ENCODE peak calls at places on chromosomes 3 and 15, in ten cellular contexts. L, S, J, P, T, K, D, Q, E and V are unnamed samples.

GRCh38 chr3:197782230-197782629 is 8.8 kb upstream of the LRCH3 start:
- DNase-seq in L (no peak), S (no peak), J (no peak), P (no peak), T (no peak), K (no peak), D (no peak), Q (no peak), E (no peak), V (no peak)

GRCh38 chr15:92112180-92112579 is 258.7 kb downstream of the SLCO3A1 start:
- DNase-seq in L (no peak), S (no peak), J (no peak), P (no peak), T (no peak), K (no peak), D (no peak), Q (peak; percentile 37), E (no peak), V (peak; percentile 93)

GRCh38 chr3:126257984-126258383 is 77.6 kb upstream of the ALDH1L1 start:
- DNase-seq in L (no peak), S (no peak), J (no peak), P (no peak), T (no peak), K (no peak), D (no peak), Q (no peak), E (no peak), V (no peak)

GRCh38 chr3:184642623-184643308 is 69.1 kb downstream of the MAGEF1 start:
- DNase-seq in L (no peak), S (peak; percentile 24), J (no peak), P (no peak), T (no peak), K (no peak), D (no peak), Q (no peak), E (no peak), V (no peak)

GRCh38 chr15:65101418-65101890 is 13.5 kb downstream of the UBAP1L start:
- DNase-seq in L (peak; percentile 70), S (peak; percentile 90), J (peak; percentile 80), P (peak; percentile 53), T (peak; percentile 58), K (peak; percentile 76), D (peak; percentile 76), Q (peak; percentile 63), E (peak; percentile 32), V (peak; percentile 45)

GRCh38 chr15:56737791-56738190 is 4.5 kb upstream of the ZNF280D start:
- DNase-seq in L (no peak), S (no peak), J (no peak), P (no peak), T (no peak), K (no peak), D (no peak), Q (no peak), E (no peak), V (no peak)

GRCh38 chr3:44235604-44236484 is 5.8 kb upstream of the TOPAZ1 start:
- DNase-seq in L (peak; percentile 37), S (peak; percentile 59), J (peak; percentile 69), P (peak; percentile 70), T (peak; percentile 30), K (peak; percentile 74), D (peak; percentile 71), Q (peak; percentile 85), E (peak; percentile 79), V (peak; percentile 46)

GRCh38 chr3:135103913-135104312 is 308.9 kb downstream of the EPHB1 start:
- DNase-seq in L (no peak), S (peak; percentile 32), J (no peak), P (no peak), T (no peak), K (no peak), D (no peak), Q (no peak), E (no peak), V (no peak)

GRCh38 chr3:194711286-194711685 is 25.6 kb downstream of the FAM43A start:
- DNase-seq in L (no peak), S (no peak), J (no peak), P (no peak), T (no peak), K (no peak), D (no peak), Q (no peak), E (no peak), V (no peak)

GRCh38 chr3:43863966-43864933 is 173.5 kb downstream of the ABHD5 start:
- DNase-seq in L (no peak), S (no peak), J (no peak), P (no peak), T (no peak), K (no peak), D (no peak), Q (no peak), E (no peak), V (no peak)

GRCh38 chr3:13379191-13379830 is 40.8 kb downstream of the NUP210 start:
- DNase-seq in L (peak; percentile 38), S (no peak), J (no peak), P (no peak), T (no peak), K (no peak), D (no peak), Q (peak; percentile 84), E (peak; percentile 47), V (peak; percentile 1)

GRCh38 chr3:20256144-20256543 is 70.1 kb upstream of the SGO1 start:
- DNase-seq in L (no peak), S (no peak), J (no peak), P (no peak), T (no peak), K (no peak), D (no peak), Q (no peak), E (peak; percentile 4), V (peak; percentile 36)

GRCh38 chr3:106635271-106635670 is 742.0 kb upstream of the CCDC54 start:
- DNase-seq in L (no peak), S (no peak), J (no peak), P (no peak), T (no peak), K (no peak), D (no peak), Q (peak; percentile 91), E (peak; percentile 90), V (no peak)

GRCh38 chr15:101562428-101563059 is 73.0 kb upstream of the PCSK6 start:
- DNase-seq in L (no peak), S (no peak), J (no peak), P (no peak), T (no peak), K (no peak), D (no peak), Q (no peak), E (no peak), V (no peak)

GRCh38 chr3:197456271-197457091 is 99.3 kb downstream of the BDH1 start:
- DNase-seq in L (peak; percentile 91), S (peak; percentile 91), J (peak; percentile 84), P (peak; percentile 22), T (peak; percentile 86), K (peak; percentile 77), D (peak; percentile 92), Q (peak; percentile 87), E (peak; percentile 92), V (peak; percentile 85)

GRCh38 chr15:85688703-85689102 is 106.0 kb downstream of the KLHL25 start:
- DNase-seq in L (no peak), S (no peak), J (no peak), P (no peak), T (no peak), K (no peak), D (no peak), Q (no peak), E (no peak), V (no peak)

GRCh38 chr15:92435145-92435544 is 41.5 kb downstream of the ST8SIA2 start:
- DNase-seq in L (no peak), S (no peak), J (no peak), P (no peak), T (no peak), K (no peak), D (no peak), Q (no peak), E (no peak), V (no peak)

GRCh38 chr3:136146981-136147729 is 49.0 kb downstream of the MSL2 start:
- DNase-seq in L (no peak), S (no peak), J (peak; percentile 42), P (no peak), T (no peak), K (no peak), D (no peak), Q (no peak), E (no peak), V (no peak)

GRCh38 chr15:59137566-59137965 is 32.6 kb downstream of the CCNB2 start:
- DNase-seq in L (no peak), S (no peak), J (no peak), P (no peak), T (no peak), K (no peak), D (no peak), Q (no peak), E (no peak), V (no peak)

GRCh38 chr15:74240002-74240568 is 4.0 kb downstream of the CCDC33 start:
- DNase-seq in L (peak; percentile 85), S (peak; percentile 72), J (peak; percentile 97), P (no peak), T (peak; percentile 85), K (peak; percentile 21), D (peak; percentile 86), Q (peak; percentile 35), E (peak; percentile 91), V (peak; percentile 24)

GRCh38 chr15:48641416-48641815 is 4.1 kb downstream of the FBN1 start:
- DNase-seq in L (no peak), S (peak; percentile 20), J (no peak), P (no peak), T (no peak), K (no peak), D (no peak), Q (peak; percentile 47), E (peak; percentile 76), V (no peak)

GRCh38 chr3:129892857-129893615 is 475 bp downstream of the TMCC1 start:
- DNase-seq in L (peak; percentile 81), S (peak; percentile 84), J (peak; percentile 86), P (peak; percentile 68), T (peak; percentile 76), K (peak; percentile 29), D (peak; percentile 80), Q (no peak), E (peak; percentile 24), V (peak; percentile 18)